ENCODE peak calls at places on chromosomes 5 and 9, in five cellular contexts. D, Z, H, C and O are unnamed samples.

GRCh38 chr5:143170104-143170503 is 233.4 kb downstream of the NR3C1 start:
- DNase-seq in Z (no peak), C (no peak), D (no peak), H (no peak), O (no peak)

GRCh38 chr9:76044420-76044819 is 153.9 kb downstream of the PCSK5 start:
- DNase-seq in C (no peak), D (no peak), H (no peak), Z (no peak), O (no peak)

GRCh38 chr5:169609716-169610115 is 26.1 kb downstream of the SPDL1 start:
- DNase-seq in D (no peak), H (no peak), C (no peak), Z (no peak), O (no peak)

GRCh38 chr9:87270241-87271234 is 227.1 kb upstream of the DAPK1 start:
- DNase-seq in C (no peak), D (no peak), H (no peak), Z (peak; percentile 70), O (no peak)

GRCh38 chr5:112779531-112779930 is 41.8 kb downstream of the APC start:
- DNase-seq in H (no peak), D (no peak), C (no peak), Z (no peak), O (no peak)

GRCh38 chr9:135471751-135472640 is 7.6 kb upstream of the PPP1R26 start:
- DNase-seq in H (no peak), C (peak; percentile 14), Z (no peak), D (no peak), O (no peak)

GRCh38 chr9:129267141-129267540 is 89.1 kb upstream of the IER5L start:
- DNase-seq in Z (no peak), D (no peak), H (no peak), C (no peak), O (no peak)

GRCh38 chr5:9034671-9035070 is 511.2 kb downstream of the SEMA5A start:
- DNase-seq in D (no peak), H (no peak), Z (peak; percentile 65), C (no peak), O (no peak)

GRCh38 chr5:175867587-175868347 is 3.6 kb upstream of the CPLX2 start:
- DNase-seq in Z (no peak), C (peak; percentile 35), D (no peak), H (no peak), O (no peak)

GRCh38 chr5:374631-375335 is 53.3 kb downstream of the AHRR start:
- DNase-seq in D (no peak), Z (no peak), H (no peak), C (no peak), O (no peak)

GRCh38 chr5:35345222-35345621 is 114.9 kb upstream of the PRLR start:
- DNase-seq in H (no peak), C (no peak), D (no peak), Z (no peak), O (no peak)

GRCh38 chr9:110742741-110743371 is 74.3 kb downstream of the MUSK start:
- DNase-seq in D (no peak), C (no peak), Z (peak; percentile 86), H (no peak), O (no peak)

GRCh38 chr5:4335078-4335477 is 739.4 kb downstream of the IRX1 start:
- DNase-seq in D (no peak), Z (no peak), C (no peak), H (no peak), O (no peak)

GRCh38 chr9:2727966-2728613 is 10.8 kb downstream of the KCNV2 start:
- DNase-seq in H (no peak), Z (peak; percentile 76), D (no peak), C (peak; percentile 44), O (no peak)

GRCh38 chr9:120538339-120538738 is 41.6 kb downstream of the CDK5RAP2 start:
- DNase-seq in C (no peak), Z (peak; percentile 49), D (no peak), H (no peak), O (no peak)

GRCh38 chr5:55241756-55242155 is 8.3 kb upstream of the CCNO start:
- DNase-seq in D (no peak), C (no peak), Z (no peak), H (no peak), O (no peak)

GRCh38 chr5:122915717-122916399 is 70.4 kb downstream of the SNX24 start:
- DNase-seq in Z (no peak), D (peak; percentile 14), C (no peak), H (no peak), O (peak; percentile 5)

GRCh38 chr5:39759696-39760095 is 334.9 kb upstream of the DAB2 start:
- DNase-seq in D (no peak), H (no peak), C (no peak), Z (no peak), O (no peak)

GRCh38 chr5:116574682-116575634 is at the start of gene SEMA6A:
- DNase-seq in H (peak; percentile 85), C (peak; percentile 18), D (peak; percentile 76), Z (peak; percentile 91), O (peak; percentile 71)

GRCh38 chr5:30401479-30402058 is 791.9 kb upstream of the CDH6 start:
- DNase-seq in C (no peak), Z (no peak), D (no peak), H (no peak), O (no peak)

DNA sequence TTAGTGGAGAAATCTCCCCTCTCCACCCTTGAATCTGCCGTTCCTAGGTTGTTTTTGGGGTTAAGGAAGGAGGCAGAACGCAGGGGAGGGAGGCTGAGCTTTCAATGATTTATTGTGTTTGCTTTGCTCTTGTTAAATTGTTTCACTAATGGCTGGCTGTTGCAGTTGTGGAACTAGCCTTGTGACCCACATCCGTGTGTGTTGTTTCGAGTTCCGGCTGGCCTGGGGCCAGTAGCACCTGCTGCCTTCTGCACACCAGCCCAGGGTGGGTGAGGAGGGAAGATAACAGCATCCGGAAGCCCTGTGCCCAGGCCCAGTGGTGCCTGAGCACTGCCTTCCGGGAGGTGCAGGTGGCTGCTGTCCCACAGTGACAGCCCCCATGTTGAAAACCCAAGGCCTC is 3.6 kb downstream of the ERGIC1 start:
- DNase-seq in Z (peak; percentile 38), H (peak; percentile 86), C (no peak), D (peak; percentile 61), O (peak; percentile 63)
- TF ChIP-seq POLR2A in Z (no peak), H (no peak), C (no peak), D (peak; percentile 43), O (peak; percentile 44)

DNA sequence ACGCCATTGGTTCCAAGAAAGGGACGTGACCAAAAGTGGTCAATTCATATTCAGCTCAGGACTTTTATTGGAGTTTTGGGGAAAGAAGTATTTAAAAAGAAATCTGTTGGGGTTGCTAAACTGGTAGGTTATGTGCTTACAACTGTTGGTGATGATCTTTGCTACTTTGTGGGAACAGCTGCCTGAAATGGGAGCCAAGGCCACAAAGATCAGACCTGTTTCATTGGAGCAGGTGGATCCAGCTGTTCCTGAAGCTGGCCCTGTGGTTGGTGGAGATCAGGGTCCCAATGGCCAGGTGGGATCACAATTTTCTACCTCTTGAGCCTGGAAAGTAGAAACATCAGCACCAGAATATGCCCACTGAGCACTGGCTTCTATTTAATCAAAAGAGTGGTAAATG is 144.5 kb downstream of the PSAT1 start:
- DNase-seq in C (no peak), H (no peak), Z (no peak), D (no peak), O (no peak)
- TF ChIP-seq POLR2AphosphoS5 in C (no peak), H (no peak), Z (no peak), D (no peak), O (no peak)

DNA sequence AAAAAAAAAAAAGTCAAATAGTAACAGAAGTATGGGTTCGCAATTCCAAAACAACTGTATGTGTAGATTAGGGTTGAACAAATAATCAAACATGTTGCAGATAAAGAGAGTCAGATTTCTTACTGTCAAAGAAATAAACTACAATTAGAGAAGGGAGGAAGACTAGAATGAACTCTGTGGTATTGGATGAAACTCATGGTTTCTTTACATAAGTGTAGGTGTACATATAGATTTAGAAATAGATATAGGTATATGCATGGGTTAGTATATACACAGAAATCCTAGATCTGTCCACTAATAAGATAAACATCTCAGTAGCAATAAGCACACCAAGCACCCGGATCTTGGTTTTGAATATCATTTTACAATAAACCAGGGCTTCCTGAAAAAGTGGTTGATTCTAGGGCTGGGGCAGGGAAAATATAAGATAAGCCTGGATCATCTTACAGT is 21.3 kb downstream of the DTWD2 start:
- DNase-seq in Z (no peak), C (no peak), H (no peak), D (no peak), O (no peak)
- TF ChIP-seq POLR2A in Z (no peak), C (no peak), H (no peak), D (no peak), O (no peak)

GRCh38 chr9:137048655-137049543 is 2.9 kb upstream of the NPDC1 start:
- DNase-seq in C (peak; percentile 92), H (no peak), D (no peak), Z (no peak), O (no peak)

GRCh38 chr9:137045294-137046093 is 483 bp downstream of the NPDC1 start:
- DNase-seq in Z (peak; percentile 40), D (no peak), H (no peak), C (peak; percentile 36), O (no peak)

GRCh38 chr9:137044042-137044441 is 1.9 kb downstream of the NPDC1 start:
- DNase-seq in C (no peak), H (no peak), D (no peak), Z (no peak), O (no peak)

GRCh38 chr9:137044502-137045177 is 1.3 kb downstream of the NPDC1 start:
- DNase-seq in D (no peak), C (no peak), Z (peak; percentile 31), H (no peak), O (no peak)

DNA sequence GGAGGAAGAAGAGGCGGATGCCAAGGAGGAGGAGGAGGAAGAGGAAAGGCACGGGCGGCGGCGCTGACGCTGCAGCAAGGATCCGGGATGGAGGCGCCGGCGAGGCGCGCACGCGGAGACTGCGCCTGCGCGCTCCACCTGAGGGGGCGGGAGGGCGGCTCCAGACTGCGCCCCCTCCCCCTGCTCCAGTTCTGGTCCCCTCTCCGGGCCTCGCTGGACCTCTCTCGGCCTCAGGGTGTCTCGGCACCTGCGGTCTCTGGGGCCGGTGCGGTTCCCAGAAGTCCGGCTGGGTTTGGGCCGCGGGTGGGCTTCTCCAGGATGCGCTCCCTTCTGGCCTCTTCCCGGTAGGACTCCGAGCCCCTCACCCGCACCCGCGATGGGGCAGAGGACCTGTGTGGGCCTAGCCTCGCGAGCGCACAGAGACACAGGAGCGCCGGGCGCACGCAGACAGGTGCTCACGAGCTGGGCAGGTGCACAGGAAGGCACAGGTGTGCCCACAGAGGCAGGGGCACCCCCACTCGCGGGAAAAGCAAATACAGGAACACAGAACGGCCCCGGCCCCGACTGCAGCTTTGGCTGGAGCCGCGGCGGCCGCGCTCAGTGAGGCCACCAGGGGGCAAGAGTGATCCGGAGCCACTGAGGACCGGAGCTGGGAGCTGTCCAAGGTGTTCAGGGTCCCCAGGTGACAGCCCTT is at the start of gene NPDC1:
- DNase-seq in Z (peak; percentile 79), C (peak; percentile 84), D (peak; percentile 97), H (peak; percentile 83), O (peak; percentile 97)
- TF ChIP-seq POLR2AphosphoS5 in Z (peak; percentile 29), C (no peak), D (no peak), H (no peak), O (no peak)

GRCh38 chr5:138465288-138466057 is at the start of gene EGR1:
- DNase-seq in D (peak; percentile 91), C (peak; percentile 78), H (peak; percentile 93), Z (peak; percentile 24), O (peak; percentile 86)

GRCh38 chr5:138464388-138465287 is 641 bp upstream of the EGR1 start:
- DNase-seq in C (peak; percentile 94), H (peak; percentile 96), Z (peak; percentile 97), D (peak; percentile 88), O (peak; percentile 90)

GRCh38 chr5:138463335-138464017 is 1.8 kb upstream of the EGR1 start:
- DNase-seq in D (no peak), C (peak; percentile 35), H (no peak), Z (no peak), O (no peak)

GRCh38 chr5:138466058-138466899 is 1.0 kb downstream of the EGR1 start:
- DNase-seq in H (no peak), Z (peak; percentile 1), C (peak; percentile 51), D (no peak), O (no peak)

GRCh38 chr5:138464018-138464387 is 1.3 kb upstream of the EGR1 start:
- DNase-seq in D (peak; percentile 96), C (peak; percentile 93), H (peak; percentile 96), Z (peak; percentile 96), O (peak; percentile 97)
- TF ChIP-seq POLR2A in D (peak; percentile 40), C (peak; percentile 70), H (peak; percentile 77), Z (peak; percentile 68), O (peak; percentile 13)